ENCODE peak calls at places on chromosomes 13 and 19, in five cellular contexts. K, O, B, R and N are unnamed samples.

GRCh38 chr19:3075605-3076431 is 13.5 kb upstream of the TLE5 start:
- DNase-seq in K (no peak), O (peak), B (peak), R (no peak), N (peak)

GRCh38 chr19:13155472-13156284 is 5.5 kb downstream of the IER2 start:
- DNase-seq in K (peak), O (peak), B (peak), R (no peak), N (peak)

GRCh38 chr13:112943309-112944125 is 25.5 kb upstream of the MCF2L start:
- DNase-seq in K (no peak), O (no peak), B (peak), R (no peak), N (peak)

GRCh38 chr13:81602236-81602635 is 1261.3 kb upstream of the SPRY2 start:
- DNase-seq in K (no peak), O (no peak), B (no peak), R (no peak), N (no peak)

GRCh38 chr19:3980353-3981251 is 4.7 kb downstream of the EEF2 start:
- DNase-seq in K (no peak), O (no peak), B (peak), R (no peak), N (peak)

GRCh38 chr13:104408733-104409132 is 1342.5 kb upstream of the SLC10A2 start:
- DNase-seq in K (no peak), O (no peak), B (no peak), R (no peak), N (no peak)

GRCh38 chr13:114130708-114131580 is 1.5 kb downstream of the RASA3 start:
- DNase-seq in K (peak), O (no peak), B (no peak), R (peak), N (no peak)

GRCh38 chr19:23365222-23365621 is 30.0 kb downstream of the ZNF91 start:
- DNase-seq in K (no peak), O (no peak), B (no peak), R (no peak), N (no peak)

GRCh38 chr19:16495982-16496612 is at the start of the genes C19orf44 and CALR3:
- DNase-seq in K (peak), O (peak), B (peak), R (peak), N (peak)

GRCh38 chr19:34096020-34096915 is 76.0 kb upstream of the LSM14A start:
- DNase-seq in K (peak), O (no peak), B (no peak), R (peak), N (no peak)

GRCh38 chr13:20609145-20609544 is 42.2 kb downstream of the IFT88 start:
- DNase-seq in K (peak), O (no peak), B (no peak), R (no peak), N (no peak)

GRCh38 chr19:47001584-47001983 is 18.1 kb upstream of the NPAS1 start:
- DNase-seq in K (no peak), O (no peak), B (no peak), R (no peak), N (no peak)